ENCODE peak calls at places on chromosomes 12 and 14, in four cellular contexts. A, S, T and N are unnamed samples.

GRCh38 chr12:89524201-89525001 is at the start of gene GALNT4:
- DNase-seq in A (peak; percentile 93), S (peak; percentile 90), T (peak; percentile 93), N (peak; percentile 71)

GRCh38 chr14:99156814-99157213 is 115.2 kb downstream of the BCL11B start:
- DNase-seq in A (no peak), S (no peak), T (no peak), N (no peak)

GRCh38 chr12:1474567-1475153 is 119.7 kb downstream of the FBXL14 start:
- DNase-seq in A (peak; percentile 31), S (no peak), T (no peak), N (no peak)

GRCh38 chr12:15602051-15602672 is 187.0 kb downstream of the EPS8 start:
- DNase-seq in A (no peak), S (no peak), T (no peak), N (no peak)

GRCh38 chr14:80378084-80378483 is 166.8 kb upstream of the DIO2 start:
- DNase-seq in A (no peak), S (no peak), T (no peak), N (no peak)

GRCh38 chr12:77615331-77615730 is 215.4 kb upstream of the NAV3 start:
- DNase-seq in A (no peak), S (no peak), T (no peak), N (no peak)

GRCh38 chr12:70052476-70052875 is 190.8 kb upstream of the CNOT2 start:
- DNase-seq in A (no peak), S (no peak), T (no peak), N (no peak)

GRCh38 chr12:9392842-9393241 is 184.6 kb upstream of the PZP start:
- DNase-seq in A (no peak), S (no peak), T (no peak), N (no peak)

GRCh38 chr14:23217621-23218020 is 20.1 kb upstream of the RNF212B start:
- DNase-seq in A (no peak), S (no peak), T (no peak), N (no peak)

GRCh38 chr14:96351986-96352385 is 11.2 kb downstream of the ATG2B start:
- DNase-seq in A (no peak), S (no peak), T (no peak), N (no peak)

GRCh38 chr12:104521731-104522130 is 65.0 kb downstream of the CHST11 start:
- DNase-seq in A (peak; percentile 34), S (no peak), T (no peak), N (no peak)

GRCh38 chr12:48972213-48973021 is 882 bp upstream of the WNT10B start:
- DNase-seq in A (peak; percentile 38), S (no peak), T (no peak), N (peak; percentile 43)
- H3K27me3 ChIP-seq in A (peaks cover 44% of the 10 kb centered on the region), S (peaks cover 26% of the 10 kb centered on the region), T (peaks cover 54% of the 10 kb centered on the region), N (peaks cover 36% of the 10 kb centered on the region)

GRCh38 chr12:116370886-116371580 is 93.5 kb upstream of the MED13L start:
- DNase-seq in A (peak; percentile 60), S (no peak), T (no peak), N (no peak)
- H3K27ac ChIP-seq in A (peak overlapping the region; percentile 30), S (peak overlapping the region; percentile 73), T (no peak overlapping the region), N (no peak overlapping the region)

GRCh38 chr12:56130876-56131275 is 2.8 kb downstream of the ESYT1 start:
- DNase-seq in A (no peak), S (no peak), T (no peak), N (no peak)

GRCh38 chr12:56128669-56129209 is 672 bp downstream of the ESYT1 start:
- DNase-seq in A (peak; percentile 53), S (no peak), T (no peak), N (peak; percentile 14)

GRCh38 chr12:56127485-56127887 is 581 bp upstream of the ESYT1 start:
- DNase-seq in A (no peak), S (no peak), T (no peak), N (no peak)

GRCh38 chr12:56127888-56128668 is at the start of gene ESYT1:
- DNase-seq in A (peak; percentile 94), S (peak; percentile 99), T (peak; percentile 99), N (peak; percentile 100)

DNA sequence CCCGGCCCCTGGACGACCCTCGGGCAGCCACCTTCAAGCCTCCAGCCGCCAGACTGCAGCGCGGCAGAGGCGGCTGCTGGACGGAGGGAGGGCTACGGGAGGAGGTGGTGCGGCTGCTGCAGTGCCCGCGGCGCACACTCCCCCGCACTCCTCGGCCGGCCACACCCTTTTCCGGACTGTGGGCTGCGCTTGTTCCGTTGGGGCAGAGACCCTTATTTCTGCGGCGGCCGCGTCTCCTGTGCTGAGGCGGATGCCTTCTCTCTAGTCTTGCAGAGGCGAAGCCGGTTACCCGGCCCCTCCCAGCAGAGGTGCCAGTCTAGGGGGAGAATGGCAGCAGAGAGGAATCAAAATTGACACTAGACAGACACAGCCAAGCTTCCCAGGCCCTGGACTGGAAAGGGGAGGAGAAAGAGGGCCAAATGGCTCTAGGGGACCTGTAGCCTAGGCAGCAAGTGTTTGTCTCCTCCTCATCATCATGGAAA is 1.2 kb downstream of the ESYT1 start:
- DNase-seq in A (peak; percentile 78), S (peak; percentile 70), T (peak; percentile 81), N (peak; percentile 83)
- TF ChIP-seq POLR2AphosphoS5 in A (no peak), S (peak; percentile 8), T (peak; percentile 77), N (peak; percentile 74)

DNA sequence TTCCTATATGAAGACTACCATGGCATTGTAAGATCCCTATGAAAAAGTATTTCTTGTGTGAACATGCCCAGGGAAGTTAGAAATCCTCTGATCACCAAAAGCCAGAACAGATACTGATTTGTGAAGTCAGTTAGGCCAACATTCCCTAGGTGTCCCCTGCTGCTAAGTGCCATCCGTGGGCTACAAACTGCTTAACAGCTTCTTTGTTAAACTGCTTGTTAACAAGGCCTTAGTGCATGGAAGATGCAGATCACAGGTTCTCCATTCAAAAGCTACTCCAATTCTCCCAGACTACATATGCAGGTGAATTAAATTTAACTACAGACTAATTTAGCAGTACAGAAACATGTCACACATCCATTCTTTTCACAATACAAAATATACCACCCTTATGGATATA is 108.2 kb downstream of the PRICKLE1 start:
- DNase-seq in A (no peak), S (no peak), T (no peak), N (no peak)
- H3K27me3 ChIP-seq in A (peaks cover 13% of the 10 kb centered on the region), S (no peaks in the 10 kb centered on the region), T (peaks cover 4% of the 10 kb centered on the region), N (peaks cover 16% of the 10 kb centered on the region)

GRCh38 chr14:69755299-69755698 is 11.6 kb upstream of the SRSF5 start:
- DNase-seq in A (no peak), S (no peak), T (no peak), N (no peak)
- H3K27ac ChIP-seq in A (no peak overlapping the region), S (no peak overlapping the region), T (no peak overlapping the region), N (no peak overlapping the region)

DNA sequence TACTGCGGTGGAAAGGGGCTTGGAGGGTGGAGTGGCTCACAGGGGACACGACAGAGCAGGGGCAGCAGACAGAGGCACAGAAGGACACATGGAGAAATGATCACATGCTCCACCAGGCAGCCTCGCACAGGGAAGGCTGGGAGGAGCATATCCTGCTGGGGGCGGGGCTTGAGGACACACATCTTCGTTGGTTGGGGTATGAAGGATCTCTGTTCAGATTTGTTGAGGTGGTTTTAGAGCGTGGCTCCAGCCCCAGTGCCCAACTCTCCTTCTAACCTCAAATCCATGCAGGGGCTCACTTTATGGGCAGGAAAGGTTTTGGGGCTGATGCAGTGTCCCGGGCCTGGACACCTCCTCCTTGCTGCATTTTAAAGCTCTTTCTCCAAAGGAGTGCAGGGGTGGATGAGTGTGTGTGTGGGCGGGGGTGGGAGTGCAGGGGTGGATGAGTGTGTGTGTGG is 741 bp upstream of the P3H3 start:
- DNase-seq in A (peak; percentile 92), S (peak; percentile 79), T (peak; percentile 68), N (peak; percentile 55)
- TF ChIP-seq POLR2AphosphoS5 in A (peak; percentile 79), S (no peak), T (no peak), N (no peak)

GRCh38 chr14:97415907-97416306 is 618.7 kb downstream of the VRK1 start:
- DNase-seq in A (no peak), S (no peak), T (no peak), N (no peak)
- H3K27me3 ChIP-seq in A (peaks cover 32% of the 10 kb centered on the region), S (no peaks in the 10 kb centered on the region), T (peaks cover 8% of the 10 kb centered on the region), N (peaks cover 25% of the 10 kb centered on the region)

DNA sequence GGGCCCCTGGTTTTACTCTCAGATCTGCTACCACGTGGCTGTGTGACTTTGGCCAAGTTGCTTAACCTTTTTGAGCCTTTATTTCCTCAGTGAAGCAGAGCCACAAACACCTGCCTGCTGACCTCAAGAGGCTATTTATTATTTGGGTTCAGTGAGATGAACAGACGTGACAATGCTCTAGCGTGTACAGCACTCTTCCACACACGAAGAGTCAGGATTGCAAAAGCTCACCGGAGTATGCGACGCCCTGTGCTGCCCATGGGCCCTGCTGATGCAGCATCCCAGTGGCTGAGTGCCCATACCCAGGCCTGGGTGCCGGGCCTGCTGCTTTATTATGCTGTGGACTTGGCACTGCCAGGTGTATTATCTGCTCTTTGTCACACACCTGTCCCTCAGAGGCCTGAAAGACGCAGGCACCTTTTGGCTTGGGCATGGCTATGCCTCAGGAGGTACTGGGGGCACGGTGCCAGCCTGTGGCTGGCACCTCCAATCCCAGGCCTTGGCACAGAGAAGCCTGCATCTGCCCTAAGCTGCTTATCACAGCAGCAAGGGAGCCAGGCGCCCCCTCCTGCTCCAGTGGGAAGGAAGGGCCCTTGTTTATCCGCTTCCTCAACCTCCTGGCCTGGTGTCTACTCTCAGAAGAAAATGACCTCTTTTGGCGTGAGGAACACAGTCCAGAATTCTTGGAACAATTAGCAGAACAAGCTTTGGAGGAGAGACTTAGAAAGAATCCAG is 22.3 kb upstream of the TC2N start:
- DNase-seq in A (no peak), S (peak; percentile 88), T (no peak), N (no peak)
- H3K27ac ChIP-seq in A (no peak overlapping the region), S (peak overlapping the region; percentile 78), T (peak overlapping the region; percentile 33), N (no peak overlapping the region)

DNA sequence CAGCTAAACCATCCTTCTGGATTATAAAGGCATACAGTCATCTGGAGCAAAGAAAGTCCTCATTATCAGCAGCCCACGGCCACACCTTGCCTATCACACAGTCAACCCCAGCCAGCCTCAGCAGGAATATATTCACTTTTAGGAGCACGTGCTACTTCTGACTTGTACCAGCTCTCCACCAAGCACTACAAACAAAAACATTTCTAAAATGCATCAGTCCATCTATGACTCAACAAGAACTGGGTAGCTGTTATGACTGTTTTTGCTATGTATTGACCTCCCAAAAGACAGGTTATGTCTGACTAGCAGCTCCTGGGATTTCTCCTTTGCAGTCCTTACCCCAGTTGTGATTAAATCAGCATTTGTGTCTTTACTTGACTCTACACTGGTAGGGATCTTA is 31.2 kb downstream of the NUAK1 start:
- DNase-seq in A (no peak), S (no peak), T (no peak), N (no peak)
- TF ChIP-seq POLR2AphosphoS5 in A (no peak), S (no peak), T (no peak), N (no peak)

DNA sequence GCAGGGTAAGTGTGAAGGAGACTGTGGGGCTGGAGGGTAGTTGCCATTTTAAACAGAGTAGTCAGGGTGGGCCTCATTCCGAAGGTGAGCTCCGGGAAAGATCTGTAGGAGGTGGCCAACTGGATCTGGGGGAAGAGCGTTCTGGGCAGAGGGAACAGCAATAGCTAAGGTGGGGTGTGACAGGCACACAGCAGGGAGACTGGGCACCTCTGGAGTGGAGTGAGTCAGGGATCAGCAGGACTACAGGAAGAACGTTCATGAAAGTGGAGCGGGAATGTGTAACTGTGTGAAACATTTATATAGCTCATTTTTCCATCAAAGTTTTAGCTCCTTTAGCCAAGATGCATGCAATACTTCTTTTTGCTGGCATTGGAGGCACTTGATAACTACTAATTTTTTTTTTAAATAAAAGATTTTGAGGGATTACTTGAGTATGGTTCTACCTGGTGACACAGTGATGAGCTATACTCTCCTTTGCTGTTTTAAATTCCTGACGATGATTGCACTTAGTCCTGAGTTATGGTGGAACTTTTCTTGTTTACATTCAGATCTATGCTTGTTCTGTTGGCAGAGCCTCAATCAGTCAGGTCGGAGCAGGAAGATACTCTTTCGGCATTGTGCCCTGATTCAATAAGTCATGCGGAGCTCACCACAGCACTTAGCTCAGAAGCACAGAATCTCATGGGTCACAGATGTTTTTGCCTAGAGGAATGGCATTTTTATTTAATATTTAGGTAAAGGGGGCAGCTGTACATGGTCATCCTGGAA is 106.4 kb downstream of the WIF1 start:
- DNase-seq in A (no peak), S (no peak), T (no peak), N (no peak)
- H3K27me3 ChIP-seq in A (no peaks in the 10 kb centered on the region), S (no peaks in the 10 kb centered on the region), T (no peaks in the 10 kb centered on the region), N (peaks cover 3% of the 10 kb centered on the region)